ENCODE peak calls at places on chromosome 14, in six cellular contexts. F is body of pancreas, M is tibial nerve, Z is uterus, B is IMR-90, S is breast epithelium. H is an unnamed sample.
A peak's percentile ranks its signal among the peaks of the same experiment; 100 is the strongest.

GRCh38 chr14:76761198-76761848 is at the start of gene VASH1:
- DNase-seq in S (peak; percentile 17), B (peak; percentile 76), M (no peak), Z (peak; percentile 61), F (peak; percentile 61), H (peak; percentile 86)

GRCh38 chr14:39229222-39229543 is 4.5 kb upstream of the MIA2 start:
- DNase-seq in F (no peak), S (no peak), M (no peak), Z (no peak), B (peak; percentile 7), H (no peak)

GRCh38 chr14:69812725-69813124 is 15.7 kb upstream of the SLC10A1 start:
- DNase-seq in F (no peak), B (no peak), Z (no peak), M (no peak), S (no peak), H (no peak)

GRCh38 chr14:57835751-57836150 is 30.1 kb downstream of the SLC35F4 start:
- DNase-seq in B (no peak), F (no peak), Z (no peak), M (no peak), S (no peak), H (no peak)

GRCh38 chr14:89176090-89176757 is 240.8 kb downstream of the FOXN3 start:
- DNase-seq in M (no peak), S (no peak), Z (no peak), B (no peak), F (no peak), H (no peak)

GRCh38 chr14:104805941-104806624 is 5.2 kb downstream of the ZBTB42 start:
- DNase-seq in B (no peak), Z (no peak), S (no peak), M (no peak), F (no peak), H (no peak)

GRCh38 chr14:106062502-106063272 is 536.3 kb downstream of the TMEM121 start:
- DNase-seq in M (no peak), Z (no peak), B (no peak), F (no peak), S (no peak), H (no peak)

GRCh38 chr14:61145903-61146411 is 135.2 kb downstream of the TMEM30B start:
- DNase-seq in F (no peak), M (no peak), Z (no peak), B (peak; percentile 82), S (peak; percentile 71), H (no peak)

GRCh38 chr14:104436741-104437701 is 142.5 kb upstream of the C14orf180 start:
- DNase-seq in M (peak; percentile 3), Z (no peak), B (no peak), S (no peak), F (peak; percentile 80), H (no peak)

GRCh38 chr14:27608377-27608776 is 1010.5 kb upstream of the NOVA1 start:
- DNase-seq in Z (no peak), F (no peak), B (no peak), M (no peak), S (no peak), H (no peak)

GRCh38 chr14:56172571-56172971 is 54.4 kb downstream of the PELI2 start:
- DNase-seq in S (no peak), M (no peak), B (peak; percentile 92), F (no peak), Z (no peak), H (no peak)

GRCh38 chr14:95535226-95536021 is 574 bp downstream of the GLRX5 start:
- DNase-seq in B (no peak), F (peak; percentile 31), M (no peak), S (peak; percentile 17), Z (no peak), H (no peak)

GRCh38 chr14:70955543-70956480 is 48.6 kb downstream of the PCNX1 start:
- DNase-seq in M (no peak), B (peak; percentile 26), S (no peak), F (no peak), Z (no peak), H (no peak)

GRCh38 chr14:89844508-89844907 is 110.0 kb downstream of the EFCAB11 start:
- DNase-seq in S (no peak), F (no peak), B (peak; percentile 22), M (no peak), Z (no peak), H (no peak)

GRCh38 chr14:105486974-105487448 is 325 bp downstream of the CRIP1 start:
- DNase-seq in B (no peak), S (no peak), Z (peak; percentile 73), M (peak; percentile 58), F (no peak), H (peak; percentile 89)

GRCh38 chr14:77148510-77149231 is 7.1 kb upstream of the ZDHHC22 start:
- DNase-seq in Z (no peak), S (no peak), B (no peak), M (no peak), F (no peak), H (peak; percentile 17)

GRCh38 chr14:26380616-26381015 is 217.2 kb downstream of the NOVA1 start:
- DNase-seq in M (no peak), Z (no peak), S (no peak), F (no peak), B (no peak), H (no peak)

GRCh38 chr14:51293149-51293925 is 53.3 kb downstream of the TMX1 start:
- DNase-seq in B (peak; percentile 75), Z (peak; percentile 54), F (peak; percentile 40), M (peak; percentile 20), S (no peak), H (peak; percentile 74)

GRCh38 chr14:28875937-28876910 is 109.6 kb downstream of the FOXG1 start:
- DNase-seq in B (no peak), S (no peak), Z (no peak), M (no peak), F (no peak), H (no peak)

GRCh38 chr14:50082784-50083466 is 33.4 kb downstream of the VCPKMT start:
- DNase-seq in Z (no peak), S (no peak), F (peak; percentile 25), M (no peak), B (peak; percentile 86), H (no peak)

GRCh38 chr14:99574099-99574880 is 29.7 kb downstream of the CCDC85C start:
- DNase-seq in S (no peak), M (no peak), B (peak; percentile 78), F (peak; percentile 85), Z (peak; percentile 80), H (no peak)

GRCh38 chr14:100439781-100440180 is 116.6 kb downstream of the SLC25A47 start:
- DNase-seq in B (no peak), M (no peak), F (no peak), Z (peak; percentile 76), S (no peak), H (no peak)

DNA sequence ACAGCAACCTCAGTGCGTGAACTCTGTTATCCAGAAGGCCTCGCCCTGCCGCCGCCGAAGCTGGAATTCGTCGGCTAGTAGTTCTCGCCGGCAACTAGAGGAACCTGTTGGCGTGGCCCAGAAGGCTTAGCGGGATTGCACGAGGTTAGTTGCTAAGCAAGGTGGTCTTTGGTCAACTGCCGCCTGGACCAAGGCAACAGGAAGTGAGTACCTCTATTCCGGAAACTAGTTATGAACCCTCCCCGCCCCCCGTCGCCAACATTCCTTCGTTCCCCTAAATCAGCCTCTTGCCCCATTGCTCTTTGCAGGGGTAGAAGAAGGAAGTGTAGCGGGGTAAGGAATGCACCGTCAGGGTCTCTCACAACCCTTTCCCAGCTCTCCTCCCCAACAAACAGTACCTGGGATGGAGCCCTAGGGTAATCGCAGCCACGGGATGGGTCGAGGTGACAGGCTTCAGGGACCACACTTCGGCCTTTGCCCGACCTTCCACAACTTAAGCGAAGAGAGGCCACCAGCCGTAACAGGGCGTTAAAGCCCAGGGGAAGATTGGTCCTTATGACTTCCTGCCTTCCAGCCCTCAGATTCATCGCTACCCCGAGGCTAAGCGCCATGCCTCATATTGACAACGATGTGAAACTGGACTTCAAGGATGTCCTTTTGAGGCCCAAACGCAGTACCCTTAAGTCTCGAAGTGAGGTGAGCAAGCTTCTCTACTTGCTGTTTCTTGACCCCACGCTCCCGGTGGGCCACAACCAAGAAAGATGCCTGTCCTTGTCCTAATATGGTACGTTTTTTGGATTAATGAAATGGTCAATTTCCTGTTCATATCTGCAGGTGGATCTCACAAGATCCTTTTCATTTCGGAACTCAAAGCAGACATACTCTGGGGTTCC is at the start of gene GMPR2:
- DNase-seq in B (no peak), M (no peak), F (no peak), S (no peak), Z (no peak), H (no peak)
- TF ChIP-seq POLR2A in B (peak; percentile 1), M (no peak), F (peak; percentile 50), S (no peak), Z (no peak), H (no peak)

GRCh38 chr14:68106917-68107316 is 287.3 kb downstream of the RAD51B start:
- DNase-seq in Z (no peak), M (no peak), B (no peak), S (no peak), F (no peak), H (no peak)
- H3K4me1 ChIP-seq in Z (no peaks in the 10 kb centered on the region), M (no peaks in the 10 kb centered on the region), B (peaks cover 4% of the 10 kb centered on the region), S (peaks cover 4% of the 10 kb centered on the region), F (peaks cover 16% of the 10 kb centered on the region), H (peaks cover 84% of the 10 kb centered on the region)

GRCh38 chr14:37559386-37559785 is 35.7 kb downstream of the FOXA1 start:
- DNase-seq in S (no peak), Z (no peak), M (no peak), F (no peak), B (peak; percentile 23), H (no peak)
- TF ChIP-seq POLR2A in S (no peak), Z (no peak), M (no peak), F (no peak), B (no peak), H (no peak)

GRCh38 chr14:21234112-21234511 is 35.1 kb downstream of the HNRNPC start:
- DNase-seq in S (no peak), Z (no peak), M (no peak), F (no peak), B (no peak), H (no peak)

GRCh38 chr14:21240417-21240816 is 28.8 kb downstream of the HNRNPC start:
- DNase-seq in M (no peak), S (no peak), B (no peak), F (no peak), Z (no peak), H (no peak)

GRCh38 chr14:21238823-21239518 is 30.3 kb downstream of the HNRNPC start:
- DNase-seq in B (no peak), F (no peak), M (no peak), S (no peak), Z (no peak), H (no peak)

GRCh38 chr14:21233457-21234076 is 35.7 kb downstream of the HNRNPC start:
- DNase-seq in M (no peak), Z (no peak), B (no peak), S (no peak), F (no peak), H (no peak)

DNA sequence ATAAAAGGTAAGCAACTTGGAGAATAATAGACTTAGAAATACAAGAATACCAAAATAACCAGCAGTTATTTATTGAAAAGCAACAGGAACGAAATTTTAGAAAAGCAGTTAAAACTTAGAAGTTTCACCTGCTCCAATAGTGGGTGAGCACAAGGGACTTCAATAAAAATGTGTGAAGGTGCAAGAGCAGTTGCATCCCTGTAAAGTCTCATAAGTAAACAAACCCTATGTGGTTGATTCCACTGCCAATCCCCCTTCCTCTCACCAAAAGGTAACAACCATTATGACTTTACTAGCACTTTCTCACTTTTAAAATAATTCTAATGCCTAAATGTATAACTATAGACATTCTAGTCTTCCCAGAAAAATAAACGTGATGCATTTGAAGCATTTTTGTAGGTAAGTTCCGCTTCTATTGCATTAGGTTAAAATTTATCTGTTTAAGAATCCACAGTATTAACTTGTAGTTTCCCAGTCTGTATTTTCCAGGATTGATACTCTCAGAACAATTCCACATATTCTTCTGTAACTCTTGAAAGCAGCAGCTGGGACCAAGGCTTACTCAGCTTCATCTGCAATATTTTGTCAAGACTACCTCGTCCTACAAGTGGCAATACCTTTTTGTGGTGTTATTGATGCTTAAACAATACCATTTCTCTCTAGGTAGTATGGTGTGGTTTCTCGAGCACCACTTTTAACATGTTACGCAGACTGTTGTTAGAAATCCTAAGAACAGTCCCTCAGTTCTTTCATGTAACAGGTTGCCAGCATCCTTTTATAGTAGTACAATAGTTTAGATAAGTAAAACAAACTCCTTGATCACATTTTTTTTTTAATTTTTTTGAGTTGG is 32.1 kb downstream of the HNRNPC start:
- DNase-seq in Z (no peak), B (no peak), M (no peak), F (no peak), S (no peak), H (no peak)
- H3K4me1 ChIP-seq in Z (peaks cover 3% of the 10 kb centered on the region), B (peaks cover 1% of the 10 kb centered on the region), M (peaks cover 23% of the 10 kb centered on the region), F (peaks cover 79% of the 10 kb centered on the region), S (peaks cover 4% of the 10 kb centered on the region), H (peaks cover 78% of the 10 kb centered on the region)